ENCODE peak calls at places on chromosomes 11 and 22, in four cellular contexts. R is K562, H is PC-9, J is cardiac fibroblast. N is an unnamed sample.

GRCh38 chr11:134045799-134046635 is 22.9 kb upstream of the JAM3 start:
- DNase-seq in R (no peak), H (no peak), J (peak), N (no peak)

GRCh38 chr11:61004037-61004641 is 32.7 kb downstream of the CD6 start:
- DNase-seq in R (no peak), H (no peak), J (peak), N (no peak)

GRCh38 chr11:73528013-73528412 is 69.9 kb downstream of the FAM168A start:
- DNase-seq in R (no peak), H (no peak), J (no peak), N (no peak)

GRCh38 chr11:18490319-18490718 is 34.7 kb downstream of the LDHAL6A start:
- DNase-seq in R (no peak), H (peak), J (no peak), N (no peak)

GRCh38 chr11:103792981-103793468 is 243.4 kb upstream of the DDI1 start:
- DNase-seq in R (no peak), H (no peak), J (peak), N (no peak)

GRCh38 chr11:35061516-35062440 is 77.2 kb upstream of the CD44 start:
- DNase-seq in R (no peak), H (peak), J (no peak), N (no peak)

GRCh38 chr11:27041141-27041869 is 690 bp downstream of the BBOX1 start:
- DNase-seq in R (no peak), H (no peak), J (no peak), N (no peak)

GRCh38 chr22:39117585-39118191 is 20.6 kb downstream of the APOBEC3H start:
- DNase-seq in R (peak), H (peak), J (peak), N (no peak)

GRCh38 chr22:22848364-22848866 is 39.2 kb upstream of the IGLL5 start:
- DNase-seq in R (peak), H (peak), J (peak), N (peak)

GRCh38 chr11:34245043-34245442 is 112.8 kb downstream of the ABTB2 start:
- DNase-seq in R (no peak), H (no peak), J (no peak), N (no peak)

GRCh38 chr11:7546324-7546791 is 32.6 kb downstream of the PPFIBP2 start:
- DNase-seq in R (no peak), H (no peak), J (no peak), N (no peak)

GRCh38 chr11:76069061-76069460 is 137.2 kb downstream of the WNT11 start:
- DNase-seq in R (no peak), H (no peak), J (no peak), N (no peak)

N was measured in upper lobe of left lung.